ENCODE peak calls at places on chromosomes 2 and 18, in five cellular contexts. C, Y, V, T and W are unnamed samples.

GRCh38 chr18:1779587-1779986 is 791.7 kb downstream of the METTL4 start:
- ATAC-seq in C (no peak), Y (no peak), V (no peak), T (peak), W (no peak)

GRCh38 chr2:62569907-62570793 is 64.2 kb upstream of the TMEM17 start:
- ATAC-seq in C (peak), Y (no peak), V (peak), T (no peak), W (no peak)

GRCh38 chr2:62313433-62314227 is 117.7 kb downstream of the B3GNT2 start:
- ATAC-seq in C (no peak), Y (peak), V (peak), T (no peak), W (no peak)

GRCh38 chr2:38494394-38494793 is 108.3 kb downstream of the HNRNPLL start:
- ATAC-seq in C (no peak), Y (no peak), V (no peak), T (no peak), W (no peak)

GRCh38 chr2:22701761-22702160 is 683.2 kb upstream of the KLHL29 start:
- ATAC-seq in C (no peak), Y (no peak), V (no peak), T (no peak), W (no peak)

GRCh38 chr2:65681503-65681902 is 249.1 kb upstream of the SPRED2 start:
- ATAC-seq in C (no peak), Y (no peak), V (peak), T (no peak), W (no peak)

GRCh38 chr18:48934708-48935432 is 15.9 kb downstream of the SMAD7 start:
- ATAC-seq in C (no peak), Y (peak), V (peak), T (peak), W (peak)

GRCh38 chr2:121284424-121285076 is 452 bp downstream of the TFCP2L1 start:
- ATAC-seq in C (peak), Y (no peak), V (peak), T (no peak), W (peak)

GRCh38 chr2:101752708-101753107 is 55.2 kb downstream of the MAP4K4 start:
- ATAC-seq in C (peak), Y (peak), V (no peak), T (peak), W (no peak)

GRCh38 chr2:197838589-197838988 is 34.2 kb downstream of the PLCL1 start:
- ATAC-seq in C (no peak), Y (peak), V (peak), T (no peak), W (no peak)

GRCh38 chr2:241156997-241157441 is 6.8 kb downstream of the PPP1R7 start:
- ATAC-seq in C (no peak), Y (no peak), V (peak), T (no peak), W (no peak)

GRCh38 chr2:36407403-36407802 is 51.8 kb downstream of the CRIM1 start:
- ATAC-seq in C (no peak), Y (no peak), V (no peak), T (no peak), W (no peak)

GRCh38 chr2:241255542-241256167 is 59.8 kb downstream of the HDLBP start:
- ATAC-seq in C (peak), Y (no peak), V (no peak), T (no peak), W (no peak)

GRCh38 chr2:107337209-107337898 is 451.4 kb upstream of the ST6GAL2 start:
- ATAC-seq in C (no peak), Y (no peak), V (no peak), T (peak), W (peak)

GRCh38 chr2:13666582-13667414 is 950.1 kb downstream of the TRIB2 start:
- ATAC-seq in C (no peak), Y (peak), V (no peak), T (no peak), W (no peak)

GRCh38 chr2:171389325-171389724 is 44.5 kb downstream of the METTL8 start:
- ATAC-seq in C (no peak), Y (peak), V (no peak), T (no peak), W (no peak)

GRCh38 chr18:7607535-7608173 is 40.5 kb downstream of the PTPRM start:
- ATAC-seq in C (no peak), Y (no peak), V (peak), T (peak), W (no peak)

GRCh38 chr2:46563110-46563731 is 83.9 kb downstream of the TMEM247 start:
- ATAC-seq in C (no peak), Y (peak), V (peak), T (no peak), W (no peak)

GRCh38 chr18:9055185-9055584 is 47.3 kb upstream of the NDUFV2 start:
- ATAC-seq in C (no peak), Y (peak), V (peak), T (no peak), W (peak)

GRCh38 chr2:33411765-33412164 is 64.7 kb upstream of the RASGRP3 start:
- ATAC-seq in C (no peak), Y (no peak), V (no peak), T (no peak), W (no peak)

GRCh38 chr2:10385933-10386773 is 62.0 kb downstream of the ODC1 start:
- ATAC-seq in C (peak), Y (no peak), V (peak), T (no peak), W (no peak)

GRCh38 chr2:210199186-210199765 is 26.0 kb downstream of the ACADL start:
- ATAC-seq in C (no peak), Y (peak), V (peak), T (no peak), W (no peak)

GRCh38 chr2:76688732-76689131 is 833.4 kb downstream of the LRRTM4 start:
- ATAC-seq in C (peak), Y (no peak), V (no peak), T (no peak), W (no peak)

GRCh38 chr2:705971-706511 is 28.8 kb upstream of the TMEM18 start:
- ATAC-seq in C (no peak), Y (peak), V (no peak), T (no peak), W (no peak)

GRCh38 chr18:80148316-80149199 is 39.5 kb downstream of the ADNP2 start:
- ATAC-seq in C (peak), Y (no peak), V (peak), T (peak), W (no peak)

GRCh38 chr2:20015482-20016083 is 3.1 kb upstream of the MATN3 start:
- ATAC-seq in C (no peak), Y (peak), V (peak), T (peak), W (peak)

GRCh38 chr2:137964066-137964858 is at the start of gene HNMT:
- ATAC-seq in C (peak), Y (no peak), V (peak), T (peak), W (peak)

GRCh38 chr2:148640767-148641166 is 3.8 kb upstream of the EPC2 start:
- ATAC-seq in C (no peak), Y (no peak), V (no peak), T (no peak), W (no peak)

GRCh38 chr18:48132993-48133674 is 202.7 kb upstream of the SMAD2 start:
- ATAC-seq in C (no peak), Y (no peak), V (no peak), T (no peak), W (peak)

GRCh38 chr18:10248738-10249137 is 205.7 kb upstream of the APCDD1 start:
- ATAC-seq in C (no peak), Y (no peak), V (no peak), T (no peak), W (no peak)

GRCh38 chr18:58345064-58345463 is 283.8 kb downstream of the ALPK2 start:
- ATAC-seq in C (no peak), Y (no peak), V (no peak), T (no peak), W (no peak)

GRCh38 chr2:7552825-7553550 is 635.8 kb downstream of the RNF144A start:
- ATAC-seq in C (no peak), Y (no peak), V (no peak), T (no peak), W (no peak)

GRCh38 chr2:241161646-241162281 is 11.5 kb downstream of the PPP1R7 start:
- ATAC-seq in C (no peak), Y (no peak), V (peak), T (peak), W (peak)

GRCh38 chr2:817616-818015 is 133.0 kb upstream of the SNTG2 start:
- ATAC-seq in C (no peak), Y (no peak), V (no peak), T (no peak), W (no peak)

GRCh38 chr18:36297419-36298112 is at the start of gene FHOD3:
- ATAC-seq in C (peak), Y (peak), V (peak), T (peak), W (peak)

GRCh38 chr2:208097801-208098200 is 26.5 kb downstream of the CRYGD start:
- ATAC-seq in C (no peak), Y (no peak), V (no peak), T (peak), W (no peak)

GRCh38 chr2:178268435-178268834 is 74.1 kb downstream of the OSBPL6 start:
- ATAC-seq in C (no peak), Y (no peak), V (no peak), T (no peak), W (no peak)

GRCh38 chr2:229810786-229811185 is 96.4 kb upstream of the DNER start:
- ATAC-seq in C (no peak), Y (no peak), V (no peak), T (no peak), W (peak)

DNA sequence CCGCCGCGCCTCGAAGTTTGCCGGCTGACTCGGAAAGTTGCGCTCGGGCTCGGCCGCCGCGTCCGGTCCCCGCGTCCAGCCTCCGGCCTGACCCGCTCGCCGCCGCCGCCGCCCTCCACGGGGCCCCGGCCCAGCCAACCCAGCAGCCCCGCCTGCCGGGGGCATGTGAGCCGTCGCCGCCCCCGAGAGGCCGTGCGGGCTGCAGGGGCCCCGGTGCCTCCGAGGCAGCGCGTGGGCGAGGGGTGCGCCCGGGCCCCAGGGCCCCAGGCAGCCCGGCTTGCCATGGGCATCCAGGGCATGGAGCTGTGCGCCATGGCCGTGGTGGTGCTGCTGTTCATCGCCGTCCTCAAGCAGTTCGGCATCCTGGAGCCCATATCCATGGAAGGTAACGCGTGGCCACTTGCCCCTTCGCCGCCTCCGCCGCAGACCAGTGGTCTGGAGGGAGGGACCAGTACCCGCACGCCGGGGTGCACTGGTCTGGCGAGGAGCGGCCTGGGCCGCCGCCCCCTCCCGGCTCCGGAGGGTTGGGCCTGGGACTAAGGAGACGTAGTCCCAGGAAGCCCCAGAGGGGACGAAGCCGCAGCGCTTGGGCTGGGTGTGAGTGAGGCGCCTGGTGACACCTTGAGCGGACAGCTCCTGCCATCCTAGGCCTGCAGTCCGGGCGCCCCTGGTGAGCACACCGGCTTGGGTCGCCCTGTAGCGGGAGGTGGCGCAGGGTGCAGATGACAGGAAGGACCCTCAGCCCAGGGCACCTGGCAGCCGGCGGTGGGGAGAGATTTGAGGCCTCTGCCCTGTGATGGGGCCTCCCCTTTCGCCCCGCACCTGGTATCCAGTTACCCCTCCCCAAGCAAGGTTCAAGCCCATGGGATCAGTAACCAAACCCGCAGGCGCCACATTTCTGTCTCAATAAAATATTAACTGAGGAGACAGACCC is 49.9 kb downstream of the KCNIP3 start:
- ATAC-seq in C (no peak), Y (no peak), V (no peak), T (no peak), W (peak)
- H3K4me3 ChIP-seq in C (no peak), Y (no peak), V (peak), T (peak), W (peak)

GRCh38 chr2:215527738-215528137 is 91.9 kb upstream of the FN1 start:
- ATAC-seq in C (no peak), Y (no peak), V (peak), T (no peak), W (no peak)
- H3K27ac ChIP-seq in C (no peak), Y (no peak), V (no peak), T (no peak), W (no peak)

GRCh38 chr18:32287249-32287648 is 97.4 kb downstream of the MEP1B start:
- ATAC-seq in C (no peak), Y (no peak), V (no peak), T (peak), W (no peak)

GRCh38 chr18:32284284-32284683 is 94.4 kb downstream of the MEP1B start:
- ATAC-seq in C (no peak), Y (no peak), V (no peak), T (no peak), W (no peak)

GRCh38 chr18:32287873-32288272 is 98.0 kb downstream of the MEP1B start:
- ATAC-seq in C (no peak), Y (no peak), V (no peak), T (no peak), W (no peak)

GRCh38 chr18:32289480-32290075 is 99.7 kb downstream of the MEP1B start:
- ATAC-seq in C (peak), Y (peak), V (peak), T (peak), W (no peak)

GRCh38 chr18:32286749-32287148 is 96.9 kb downstream of the MEP1B start:
- ATAC-seq in C (no peak), Y (no peak), V (no peak), T (no peak), W (no peak)
- H3K4me3 ChIP-seq in C (no peak), Y (no peak), V (no peak), T (peak), W (no peak)

GRCh38 chr2:184597571-184597980 is 753 bp upstream of the ZNF804A start:
- ATAC-seq in C (peak), Y (peak), V (peak), T (peak), W (peak)
- H3K27ac ChIP-seq in C (no peak), Y (no peak), V (peak), T (no peak), W (peak)

GRCh38 chr18:3460823-3461398 is 10.9 kb downstream of the TGIF1 start:
- ATAC-seq in C (no peak), Y (no peak), V (no peak), T (no peak), W (no peak)
- H3K4me3 ChIP-seq in C (no peak), Y (no peak), V (no peak), T (no peak), W (no peak)

DNA sequence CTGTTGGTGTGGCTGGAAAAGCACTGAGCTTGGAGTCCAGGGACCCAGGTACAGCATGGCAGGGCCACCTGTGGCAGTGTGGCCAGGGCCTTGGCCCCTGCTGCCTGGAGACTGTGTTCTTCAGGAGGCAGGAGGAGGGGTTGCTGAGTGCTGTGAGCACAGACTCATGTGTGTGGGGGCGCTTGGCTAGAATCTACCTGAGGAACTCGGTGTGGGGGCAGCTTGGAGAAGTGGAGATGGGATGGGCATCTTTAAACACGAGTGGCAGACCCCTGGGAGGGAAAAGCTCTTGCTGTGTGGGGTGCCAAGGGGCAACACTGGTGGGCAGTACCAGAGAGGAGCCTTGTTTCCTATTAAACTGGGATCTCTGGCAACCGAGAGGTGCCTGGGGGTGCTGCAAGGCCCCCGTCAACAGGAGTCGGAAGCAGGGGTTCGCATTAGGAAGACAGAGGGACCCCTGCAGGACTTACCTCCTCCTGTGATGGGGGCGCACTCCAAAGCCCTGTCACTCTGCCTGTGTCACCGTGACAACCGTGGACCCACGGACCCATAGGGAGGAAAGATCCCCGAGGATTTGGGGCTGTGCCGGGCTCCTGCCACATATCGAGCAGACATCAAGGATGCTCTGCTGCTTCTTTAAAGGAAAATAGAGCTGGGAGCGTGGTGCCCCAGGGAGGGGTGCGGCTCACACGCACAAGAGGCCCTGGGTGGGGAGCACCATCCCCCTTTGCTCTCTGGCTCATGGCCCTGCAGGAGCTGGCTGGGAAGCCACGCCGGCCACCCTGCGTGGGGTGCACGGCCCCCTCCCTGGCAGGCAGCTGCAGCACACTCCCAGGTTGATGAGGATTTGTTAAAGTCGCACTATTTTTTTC is 167.2 kb downstream of the TWIST2 start:
- ATAC-seq in C (no peak), Y (no peak), V (no peak), T (no peak), W (no peak)
- H3K27ac ChIP-seq in C (no peak), Y (no peak), V (no peak), T (no peak), W (peak)

GRCh38 chr2:218893349-218894167 is 12.9 kb downstream of the WNT10A start:
- ATAC-seq in C (no peak), Y (no peak), V (no peak), T (no peak), W (no peak)
- H3K4me3 ChIP-seq in C (peak), Y (peak), V (peak), T (peak), W (no peak)

GRCh38 chr2:237251959-237252358 is 162.0 kb downstream of the COL6A3 start:
- ATAC-seq in C (no peak), Y (no peak), V (no peak), T (no peak), W (no peak)
- H3K27ac ChIP-seq in C (no peak), Y (no peak), V (no peak), T (no peak), W (no peak)

GRCh38 chr2:25077792-25078170 is 35.9 kb downstream of the EFR3B start:
- ATAC-seq in C (no peak), Y (no peak), V (no peak), T (no peak), W (no peak)
- H3K4me3 ChIP-seq in C (no peak), Y (no peak), V (no peak), T (no peak), W (no peak)